ENCODE peak calls at places on chromosome 21, in seven cellular contexts. J is lower lobe of right lung; F is NCI-H510A treated with DMSO at 0.1 percent for 48 hours; P is stimulated activated CD8-positive, alpha-beta memory T cell treated with anti-CD3 and anti-CD28 coated beads, Interleukin-4, amount 100 ng/mL, for 1 hour; I is WTC11; V is Daoy; Q is GM19239. M is an unnamed sample.
A peak's percentile ranks its signal among the peaks of the same experiment; 100 is the strongest.

GRCh38 chr21:35323947-35324346 is 274.8 kb upstream of the RUNX1 start:
- DNase-seq in J (no peak), F (no peak), P (no peak), I (no peak), V (no peak), Q (no peak), M (no peak)

GRCh38 chr21:42865361-42866160 is 13.8 kb downstream of the WDR4 start:
- DNase-seq in J (peak; percentile 92), F (no peak), P (no peak), I (no peak), V (no peak), Q (no peak), M (no peak)

GRCh38 chr21:46551636-46552241 is 53.1 kb downstream of the S100B start:
- DNase-seq in J (peak; percentile 76), F (no peak), P (no peak), I (peak; percentile 35), V (no peak), Q (no peak), M (no peak)

GRCh38 chr21:36741506-36741905 is 42.6 kb downstream of the SIM2 start:
- DNase-seq in J (no peak), F (no peak), P (no peak), I (no peak), V (no peak), Q (no peak), M (no peak)

GRCh38 chr21:34129971-34130597 is 56.7 kb downstream of the MRPS6 start:
- DNase-seq in J (no peak), F (peak; percentile 27), P (no peak), I (no peak), V (no peak), Q (no peak), M (no peak)

GRCh38 chr21:46568562-46568961 is 36.3 kb downstream of the S100B start:
- DNase-seq in J (no peak), F (no peak), P (no peak), I (no peak), V (no peak), Q (no peak), M (no peak)

GRCh38 chr21:38476385-38476784 is 21.9 kb downstream of the ERG start:
- DNase-seq in J (no peak), F (no peak), P (no peak), I (no peak), V (no peak), Q (no peak), M (no peak)

GRCh38 chr21:44253832-44254700 is 7.6 kb downstream of the DNMT3L start:
- DNase-seq in J (peak; percentile 48), F (no peak), P (no peak), I (no peak), V (no peak), Q (no peak), M (no peak)

GRCh38 chr21:17467392-17467791 is 45.5 kb upstream of the CXADR start:
- DNase-seq in J (no peak), F (no peak), P (no peak), I (no peak), V (no peak), Q (no peak), M (no peak)

M was measured in thoracic aorta.